ENCODE peak calls at places on chromosomes 12 and 14, in ten cellular contexts. N, V, E, Z, U, I, O, K, P and M are unnamed samples.

GRCh38 chr12:63875703-63876102 is 31.2 kb downstream of the SRGAP1 start:
- DNase-seq in Z (no peak), K (no peak), N (no peak), U (no peak), E (no peak), I (no peak), V (no peak), P (no peak), O (no peak), M (no peak)

GRCh38 chr12:110906985-110907384 is 13.4 kb downstream of the MYL2 start:
- DNase-seq in N (no peak), V (no peak), U (no peak), K (no peak), E (no peak), O (no peak), I (no peak), P (no peak), Z (no peak), M (no peak)

GRCh38 chr12:28802706-28803438 is 346.2 kb upstream of the FAR2 start:
- DNase-seq in U (no peak), P (no peak), Z (no peak), V (no peak), I (no peak), N (peak; percentile 44), E (peak; percentile 3), O (no peak), K (no peak), M (no peak)

GRCh38 chr12:105024926-105025325 is 38.8 kb downstream of the NOPCHAP1 start:
- DNase-seq in N (no peak), P (no peak), U (no peak), V (no peak), O (no peak), K (no peak), I (peak; percentile 72), Z (no peak), E (no peak), M (no peak)

GRCh38 chr12:27615331-27615891 is 80.8 kb upstream of the REP15 start:
- DNase-seq in I (peak; percentile 32), V (no peak), K (no peak), P (no peak), O (no peak), E (peak; percentile 74), N (no peak), Z (no peak), U (no peak), M (no peak)

GRCh38 chr12:124369055-124369900 is 74.4 kb downstream of the RFLNA start:
- DNase-seq in O (no peak), E (peak; percentile 98), V (no peak), I (no peak), Z (no peak), K (no peak), P (peak; percentile 96), U (peak; percentile 95), N (peak; percentile 96), M (no peak)

GRCh38 chr14:65849558-65849957 is 437.0 kb downstream of the FUT8 start:
- DNase-seq in N (no peak), Z (no peak), K (no peak), V (peak; percentile 75), E (no peak), P (no peak), I (peak; percentile 38), O (no peak), U (no peak), M (no peak)

GRCh38 chr14:68730367-68730766 is 62.5 kb downstream of the ZFP36L1 start:
- DNase-seq in K (no peak), Z (no peak), U (no peak), N (peak; percentile 46), O (no peak), P (no peak), I (peak; percentile 93), V (no peak), E (no peak), M (no peak)

GRCh38 chr14:96095058-96095457 is 55.9 kb downstream of the C14orf132 start:
- DNase-seq in U (no peak), V (no peak), I (no peak), P (no peak), Z (no peak), K (no peak), N (no peak), O (peak; percentile 43), E (no peak), M (no peak)

GRCh38 chr12:510071-510825 is 50.5 kb downstream of the B4GALNT3 start:
- DNase-seq in K (peak; percentile 69), N (no peak), V (peak; percentile 65), I (no peak), P (no peak), O (no peak), U (no peak), E (peak; percentile 16), Z (no peak), M (no peak)

DNA sequence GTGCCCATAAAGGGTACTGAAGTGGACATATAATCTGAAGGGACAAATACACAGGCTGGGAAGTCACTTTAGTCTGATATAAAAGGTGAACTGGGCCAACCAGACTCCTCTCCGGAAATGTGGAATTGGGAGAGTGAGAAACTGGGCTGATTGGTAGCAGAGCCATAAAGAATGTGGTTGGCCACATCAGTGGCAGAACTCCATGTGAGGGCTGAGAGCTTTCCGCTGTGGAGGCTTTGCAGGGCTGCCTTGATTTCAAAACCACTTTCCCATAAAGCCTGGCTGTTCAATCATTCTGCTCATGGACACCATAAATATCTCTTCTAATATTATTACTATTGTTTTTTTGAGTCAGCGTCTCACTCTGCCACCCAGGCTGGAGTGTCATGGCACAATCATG is 220.3 kb downstream of the MON2 start:
- DNase-seq in P (no peak), O (no peak), V (no peak), U (no peak), N (no peak), I (no peak), K (no peak), E (peak; percentile 71), Z (no peak), M (no peak)
- H3K27ac ChIP-seq in P (no peak overlapping the region), O (no peak overlapping the region), V (no peak overlapping the region), U (no peak overlapping the region), N (no peak overlapping the region), I (no peak overlapping the region), K (no peak overlapping the region), E (peak overlapping the region; percentile 57), Z (no peak overlapping the region), M (no peak overlapping the region)

GRCh38 chr12:120101617-120102016 is 14.9 kb downstream of the RAB35 start:
- DNase-seq in V (no peak), U (no peak), K (no peak), E (no peak), Z (no peak), O (no peak), N (no peak), I (no peak), P (no peak), M (no peak)
- H3K27ac ChIP-seq in V (no peak overlapping the region), U (no peak overlapping the region), K (no peak overlapping the region), E (no peak overlapping the region), Z (no peak overlapping the region), O (no peak overlapping the region), N (peak overlapping the region; percentile 60), I (no peak overlapping the region), P (no peak overlapping the region), M (no peak overlapping the region)

DNA sequence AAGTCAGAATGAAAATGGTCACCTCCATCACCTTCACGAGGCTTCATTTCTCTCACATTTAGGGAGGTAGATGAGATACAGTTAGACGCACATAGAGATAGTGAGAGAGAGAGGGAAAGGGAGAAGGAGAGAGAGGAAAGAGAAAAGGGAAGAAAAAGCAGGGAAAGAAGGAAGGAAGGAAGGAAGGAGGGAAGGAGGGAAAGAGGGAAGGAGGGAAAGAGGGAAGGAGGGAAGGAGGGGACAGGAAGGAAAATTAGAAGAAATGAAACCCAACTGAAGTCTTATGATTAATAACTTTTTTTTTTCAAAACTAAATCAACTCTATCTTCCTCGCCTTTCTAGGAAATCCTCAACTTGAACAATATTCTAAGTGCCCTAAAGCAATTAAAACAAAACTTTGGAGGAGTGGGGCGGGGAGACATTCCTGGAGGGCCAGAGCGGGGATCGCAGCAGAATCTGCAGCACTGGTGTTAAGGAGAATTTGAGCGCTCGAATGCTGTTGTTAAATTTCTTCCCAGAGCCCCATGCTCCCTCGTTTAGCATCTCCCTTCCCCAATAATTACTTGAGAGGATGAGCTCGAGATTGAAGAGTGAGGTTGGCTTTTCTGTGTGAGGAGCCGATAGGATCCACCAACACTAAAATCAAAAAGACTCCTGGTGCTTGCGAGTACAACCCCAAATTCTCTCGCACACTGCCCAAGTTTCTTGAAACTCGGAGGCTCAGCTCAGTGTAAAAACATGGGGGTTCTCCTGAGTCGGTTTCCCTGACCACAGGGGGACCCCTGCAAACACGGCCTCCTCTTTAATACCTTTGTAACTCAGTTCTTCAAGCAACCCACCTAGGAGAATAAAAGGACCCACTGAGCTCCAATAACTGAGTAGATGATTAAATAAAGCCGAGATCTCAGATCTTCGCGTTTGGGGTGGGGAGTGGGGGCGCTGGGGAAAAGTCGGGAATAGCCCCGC is 10.4 kb upstream of the FOXG1 start:
- DNase-seq in K (no peak), P (no peak), E (no peak), Z (no peak), U (no peak), V (no peak), O (no peak), I (no peak), N (no peak), M (no peak)
- H3K27ac ChIP-seq in K (no peak overlapping the region), P (no peak overlapping the region), E (no peak overlapping the region), Z (no peak overlapping the region), U (no peak overlapping the region), V (no peak overlapping the region), O (no peak overlapping the region), I (no peak overlapping the region), N (no peak overlapping the region), M (no peak overlapping the region)

GRCh38 chr12:103964805-103965204 is 867 bp upstream of the TDG start:
- DNase-seq in V (no peak), Z (no peak), K (no peak), E (peak; percentile 43), P (no peak), I (no peak), O (no peak), U (no peak), N (no peak), M (no peak)

GRCh38 chr12:103965590-103966407 is at the start of gene TDG:
- DNase-seq in P (peak; percentile 99), Z (peak; percentile 98), U (peak; percentile 95), V (peak; percentile 95), I (peak; percentile 98), E (peak; percentile 99), O (peak; percentile 99), N (peak; percentile 99), K (peak; percentile 100), M (peak; percentile 96)

GRCh38 chr12:103966736-103967135 is 1.1 kb downstream of the TDG start:
- DNase-seq in I (peak; percentile 39), K (no peak), O (no peak), E (peak; percentile 35), N (no peak), Z (no peak), U (no peak), V (no peak), P (no peak), M (no peak)

GRCh38 chr12:103962493-103962892 is 3.2 kb upstream of the TDG start:
- DNase-seq in O (peak; percentile 80), I (no peak), U (no peak), P (no peak), E (no peak), N (no peak), K (no peak), V (no peak), Z (peak; percentile 8), M (no peak)

DNA sequence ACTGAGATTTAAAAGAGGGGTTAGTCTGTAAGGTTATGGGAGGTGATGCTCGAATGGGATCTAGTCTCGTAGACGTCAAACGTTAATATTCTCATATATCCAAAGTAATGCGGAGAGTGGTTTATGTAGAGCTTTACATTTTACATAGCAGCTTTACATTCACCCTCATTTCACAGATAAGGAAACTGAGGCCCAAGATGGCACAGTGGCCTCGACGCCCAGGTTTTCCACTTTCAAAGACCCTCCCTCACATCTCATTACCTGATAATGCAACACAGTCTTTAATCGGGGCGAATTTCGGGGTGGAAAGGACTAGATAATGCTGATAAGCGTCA is 450 bp upstream of the TDG start:
- DNase-seq in P (no peak), K (no peak), E (peak; percentile 28), Z (no peak), I (no peak), V (no peak), N (no peak), O (peak; percentile 55), U (no peak), M (no peak)
- H3K27ac ChIP-seq in P (peak overlapping the region; percentile 90), K (no peak overlapping the region), E (peak overlapping the region; percentile 92), Z (peak overlapping the region; percentile 69), I (peak overlapping the region; percentile 100), V (no peak overlapping the region), N (peak overlapping the region; percentile 98), O (peak overlapping the region; percentile 62), U (peak overlapping the region; percentile 90), M (peak overlapping the region; percentile 86)